ENCODE peak calls at places on chromosomes 13 and 19, in six cellular contexts. X, Y, P, D, E and I are unnamed samples.

GRCh38 chr19:6118043-6118442 is 7.7 kb upstream of the RFX2 start:
- DNase-seq in X (no peak), Y (no peak), P (no peak), D (no peak), E (no peak), I (no peak)

GRCh38 chr19:24052811-24053210 is 34.2 kb upstream of the ZNF254 start:
- DNase-seq in X (no peak), Y (no peak), P (no peak), D (no peak), E (no peak), I (no peak)

GRCh38 chr19:48490980-48491792 is 20.4 kb downstream of the LMTK3 start:
- DNase-seq in X (peak), Y (peak), P (no peak), D (no peak), E (peak), I (peak)

GRCh38 chr19:5880196-5880595 is 9.9 kb upstream of the FUT5 start:
- DNase-seq in X (no peak), Y (no peak), P (no peak), D (no peak), E (no peak), I (no peak)

GRCh38 chr13:44470623-44471562 is 97.3 kb downstream of the SERP2 start:
- DNase-seq in X (peak), Y (no peak), P (no peak), D (no peak), E (peak), I (no peak)

GRCh38 chr19:19661675-19662251 is 1.7 kb downstream of the ATP13A1 start:
- DNase-seq in X (peak), Y (no peak), P (no peak), D (no peak), E (no peak), I (peak)

GRCh38 chr19:46366620-46367277 is 19.9 kb downstream of the PPP5C start:
- DNase-seq in X (no peak), Y (no peak), P (no peak), D (no peak), E (no peak), I (no peak)

GRCh38 chr13:25371608-25372274 is at the start of gene ATP8A2:
- DNase-seq in X (peak), Y (no peak), P (no peak), D (no peak), E (no peak), I (no peak)

GRCh38 chr13:113897161-113897560 is 33.3 kb upstream of the GAS6 start:
- DNase-seq in X (no peak), Y (no peak), P (no peak), D (no peak), E (no peak), I (no peak)

GRCh38 chr13:41224113-41225110 is 30.0 kb upstream of the KBTBD7 start:
- DNase-seq in X (no peak), Y (no peak), P (no peak), D (no peak), E (no peak), I (no peak)

GRCh38 chr19:30214651-30215051 is 157.5 kb upstream of the ZNF536 start:
- DNase-seq in X (no peak), Y (no peak), P (no peak), D (no peak), E (no peak), I (no peak)

GRCh38 chr19:32611161-32611560 is 30.2 kb downstream of the PDCD5 start:
- DNase-seq in X (no peak), Y (no peak), P (peak), D (peak), E (no peak), I (no peak)

GRCh38 chr19:58274771-58275199 is 4.0 kb upstream of the ZNF8 start:
- DNase-seq in X (no peak), Y (no peak), P (no peak), D (no peak), E (no peak), I (no peak)

GRCh38 chr19:51887522-51888498 is at the start of gene ZNF577:
- DNase-seq in X (no peak), Y (peak), P (peak), D (peak), E (no peak), I (peak)

GRCh38 chr13:109256866-109257760 is 529.3 kb downstream of the IRS2 start:
- DNase-seq in X (no peak), Y (no peak), P (no peak), D (no peak), E (peak), I (no peak)

GRCh38 chr13:105827074-105827473 is 708.4 kb downstream of the EFNB2 start:
- DNase-seq in X (no peak), Y (no peak), P (no peak), D (no peak), E (no peak), I (no peak)

GRCh38 chr19:5060591-5061339 is 91.9 kb downstream of the KDM4B start:
- DNase-seq in X (no peak), Y (no peak), P (no peak), D (no peak), E (no peak), I (no peak)

GRCh38 chr13:86383151-86383550 is 583.9 kb upstream of the SLITRK6 start:
- DNase-seq in X (no peak), Y (no peak), P (no peak), D (no peak), E (no peak), I (no peak)

GRCh38 chr13:109454167-109454917 is 332.0 kb downstream of the IRS2 start:
- DNase-seq in X (no peak), Y (no peak), P (no peak), D (no peak), E (no peak), I (no peak)

GRCh38 chr19:43628646-43629326 is 9.4 kb upstream of the ZNF428 start:
- DNase-seq in X (peak), Y (no peak), P (no peak), D (no peak), E (no peak), I (no peak)

GRCh38 chr13:73090116-73090811 is 31.5 kb downstream of the KLF5 start:
- DNase-seq in X (peak), Y (no peak), P (no peak), D (no peak), E (peak), I (no peak)

GRCh38 chr13:75372517-75372916 is 109.5 kb downstream of the TBC1D4 start:
- DNase-seq in X (peak), Y (no peak), P (peak), D (no peak), E (no peak), I (no peak)

GRCh38 chr13:24196593-24197197 is 36.2 kb downstream of the SPATA13 start:
- DNase-seq in X (no peak), Y (no peak), P (no peak), D (no peak), E (no peak), I (no peak)

GRCh38 chr19:8238251-8238650 is 29.1 kb downstream of the CERS4 start:
- DNase-seq in X (no peak), Y (peak), P (no peak), D (no peak), E (no peak), I (no peak)

GRCh38 chr13:78674638-78675037 is 15.7 kb upstream of the OBI1 start:
- DNase-seq in X (no peak), Y (no peak), P (no peak), D (no peak), E (no peak), I (no peak)

GRCh38 chr13:78680611-78681010 is 21.7 kb upstream of the OBI1 start:
- DNase-seq in X (no peak), Y (no peak), P (no peak), D (no peak), E (no peak), I (no peak)

GRCh38 chr13:78680064-78680463 is 21.1 kb upstream of the OBI1 start:
- DNase-seq in X (no peak), Y (no peak), P (no peak), D (no peak), E (no peak), I (no peak)

GRCh38 chr13:78679329-78679728 is 20.4 kb upstream of the OBI1 start:
- DNase-seq in X (no peak), Y (no peak), P (no peak), D (no peak), E (no peak), I (no peak)

DNA sequence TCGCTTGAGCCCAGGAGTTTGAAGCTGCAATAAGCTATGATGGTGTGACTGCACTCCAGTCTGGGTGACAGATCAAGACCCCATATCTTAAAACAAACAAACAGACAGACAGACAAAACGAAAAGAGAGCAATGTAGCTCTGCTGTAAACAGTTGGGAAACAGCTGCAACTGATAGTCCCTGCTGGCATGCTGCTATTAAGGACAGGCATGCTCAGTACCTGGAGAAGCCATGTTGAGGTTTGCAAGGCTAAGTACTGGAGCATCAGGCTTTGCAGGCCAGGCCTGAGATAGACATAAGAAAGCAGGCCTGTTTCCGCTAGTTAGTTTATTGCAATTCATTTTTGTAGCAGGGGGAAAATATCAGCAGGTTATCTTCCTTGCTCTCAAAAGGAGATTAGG is 16.2 kb upstream of the OBI1 start:
- DNase-seq in X (no peak), Y (no peak), P (no peak), D (no peak), E (no peak), I (no peak)
- H3K4me3 ChIP-seq in X (no peak), Y (no peak), P (no peak), D (no peak), E (no peak), I (no peak)

GRCh38 chr19:50432658-50433057 is at the start of gene MYBPC2:
- DNase-seq in X (no peak), Y (no peak), P (no peak), D (no peak), E (no peak), I (no peak)

GRCh38 chr19:50430888-50431342 is 1.8 kb upstream of the MYBPC2 start:
- DNase-seq in X (no peak), Y (no peak), P (no peak), D (no peak), E (no peak), I (no peak)

GRCh38 chr19:50433201-50434180 is 799 bp downstream of the MYBPC2 start:
- DNase-seq in X (no peak), Y (no peak), P (no peak), D (no peak), E (no peak), I (no peak)

GRCh38 chr19:50432221-50432626 is 468 bp upstream of the MYBPC2 start:
- DNase-seq in X (no peak), Y (no peak), P (no peak), D (no peak), E (no peak), I (no peak)

GRCh38 chr19:50431343-50432220 is 1.1 kb upstream of the MYBPC2 start:
- DNase-seq in X (peak), Y (peak), P (peak), D (peak), E (peak), I (peak)
- TF ChIP-seq POLR2A in X (peak), Y (no peak), P (no peak), D (no peak), E (no peak), I (no peak)

GRCh38 chr19:310141-310651 is 19.0 kb upstream of the PLPP2 start:
- DNase-seq in X (no peak), Y (no peak), P (no peak), D (peak), E (no peak), I (peak)
- H3K4me3 ChIP-seq in X (no peak), Y (no peak), P (no peak), D (no peak), E (no peak), I (peak)

GRCh38 chr19:55069137-55069858 is 6.3 kb upstream of the RDH13 start:
- DNase-seq in X (peak), Y (peak), P (no peak), D (no peak), E (no peak), I (no peak)
- TF ChIP-seq POLR2A in X (peak), Y (peak), P (no peak), D (no peak), E (no peak), I (no peak)

DNA sequence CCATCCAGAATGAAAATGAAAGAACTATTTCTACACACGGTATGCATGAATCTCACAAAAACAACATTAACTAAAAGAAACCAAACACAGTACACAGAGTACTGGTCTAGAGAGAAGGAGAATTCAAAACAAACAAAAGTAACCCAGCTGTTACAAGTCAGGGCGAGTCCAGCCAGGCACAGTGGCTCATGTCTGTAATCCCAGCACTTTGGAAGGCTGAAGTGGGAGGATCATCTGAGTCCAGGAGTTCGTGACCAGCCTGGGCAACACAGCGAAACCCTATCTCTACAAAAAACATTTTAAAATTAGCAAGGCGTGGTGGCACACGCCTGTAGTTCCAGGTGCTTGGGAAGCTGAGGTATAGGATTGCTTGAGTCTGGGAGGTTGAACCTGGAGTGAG is 1.7 kb upstream of the PSMC4 start:
- DNase-seq in X (no peak), Y (no peak), P (no peak), D (no peak), E (no peak), I (no peak)
- H3K4me3 ChIP-seq in X (no peak), Y (no peak), P (no peak), D (no peak), E (peak), I (no peak)